ENCODE peak calls at places on chromosomes 6 and 20, in seven cellular contexts. One of them, this sample, is unnamed.

GRCh38 chr20:44069203-44069931 is 117.6 kb downstream of the JPH2 start:
- DNase-seq in adrenal gland: peak
- DNase-seq in GM23248: no peak
- DNase-seq in A673: no peak
- DNase-seq in foreskin keratinocyte: no peak
- DNase-seq in upper lobe of left lung: peak
- DNase-seq in cardiac muscle cell: no peak
- DNase-seq in this sample: no peak

GRCh38 chr6:125835221-125835744 is 44.5 kb downstream of the NCOA7 start:
- DNase-seq in adrenal gland: peak
- DNase-seq in cardiac muscle cell: no peak
- DNase-seq in upper lobe of left lung: peak
- DNase-seq in A673: peak
- DNase-seq in GM23248: peak
- DNase-seq in foreskin keratinocyte: no peak
- DNase-seq in this sample: no peak

GRCh38 chr6:85186546-85187170 is 263.2 kb upstream of the NT5E start:
- DNase-seq in GM23248: peak
- DNase-seq in cardiac muscle cell: no peak
- DNase-seq in upper lobe of left lung: no peak
- DNase-seq in adrenal gland: no peak
- DNase-seq in A673: no peak
- DNase-seq in foreskin keratinocyte: no peak
- DNase-seq in this sample: no peak

GRCh38 chr6:104483225-104483834 is 376.4 kb downstream of the HACE1 start:
- DNase-seq in A673: peak
- DNase-seq in adrenal gland: no peak
- DNase-seq in GM23248: peak
- DNase-seq in cardiac muscle cell: peak
- DNase-seq in foreskin keratinocyte: no peak
- DNase-seq in upper lobe of left lung: no peak
- DNase-seq in this sample: peak

GRCh38 chr6:45422541-45423110 is 44.9 kb upstream of the SUPT3H start:
- DNase-seq in GM23248: peak
- DNase-seq in upper lobe of left lung: peak
- DNase-seq in adrenal gland: peak
- DNase-seq in A673: peak
- DNase-seq in cardiac muscle cell: peak
- DNase-seq in foreskin keratinocyte: no peak
- DNase-seq in this sample: no peak

GRCh38 chr6:156849806-156850205 is 72.6 kb downstream of the ARID1B start:
- DNase-seq in A673: no peak
- DNase-seq in GM23248: no peak
- DNase-seq in upper lobe of left lung: no peak
- DNase-seq in cardiac muscle cell: peak
- DNase-seq in foreskin keratinocyte: no peak
- DNase-seq in adrenal gland: no peak
- DNase-seq in this sample: no peak

GRCh38 chr6:167581637-167582036 is 245.1 kb upstream of the AFDN start:
- DNase-seq in foreskin keratinocyte: no peak
- DNase-seq in upper lobe of left lung: no peak
- DNase-seq in GM23248: no peak
- DNase-seq in adrenal gland: no peak
- DNase-seq in A673: no peak
- DNase-seq in cardiac muscle cell: no peak
- DNase-seq in this sample: no peak

GRCh38 chr6:56984374-56984773 is 29.5 kb downstream of the BEND6 start:
- DNase-seq in adrenal gland: no peak
- DNase-seq in A673: no peak
- DNase-seq in foreskin keratinocyte: no peak
- DNase-seq in upper lobe of left lung: no peak
- DNase-seq in GM23248: peak
- DNase-seq in cardiac muscle cell: no peak
- DNase-seq in this sample: no peak

GRCh38 chr20:62543470-62544302 is 67.9 kb upstream of the GATA5 start:
- DNase-seq in adrenal gland: no peak
- DNase-seq in cardiac muscle cell: peak
- DNase-seq in A673: no peak
- DNase-seq in upper lobe of left lung: no peak
- DNase-seq in foreskin keratinocyte: no peak
- DNase-seq in GM23248: peak
- DNase-seq in this sample: no peak

GRCh38 chr20:4898282-4898681 is 103.0 kb downstream of the SLC23A2 start:
- DNase-seq in GM23248: peak
- DNase-seq in upper lobe of left lung: no peak
- DNase-seq in A673: no peak
- DNase-seq in cardiac muscle cell: no peak
- DNase-seq in adrenal gland: peak
- DNase-seq in foreskin keratinocyte: peak
- DNase-seq in this sample: peak

GRCh38 chr6:85449818-85450577 is at the start of gene NT5E:
- DNase-seq in adrenal gland: peak
- DNase-seq in cardiac muscle cell: peak
- DNase-seq in upper lobe of left lung: peak
- DNase-seq in foreskin keratinocyte: peak
- DNase-seq in GM23248: peak
- DNase-seq in A673: peak
- DNase-seq in this sample: peak

GRCh38 chr6:134114918-134115714 is 62.7 kb upstream of the SLC2A12 start:
- DNase-seq in GM23248: no peak
- DNase-seq in adrenal gland: no peak
- DNase-seq in upper lobe of left lung: no peak
- DNase-seq in A673: no peak
- DNase-seq in foreskin keratinocyte: no peak
- DNase-seq in cardiac muscle cell: no peak
- DNase-seq in this sample: no peak

GRCh38 chr20:32473231-32474008 is 111.7 kb downstream of the NOL4L start:
- DNase-seq in upper lobe of left lung: no peak
- DNase-seq in cardiac muscle cell: no peak
- DNase-seq in adrenal gland: no peak
- DNase-seq in GM23248: no peak
- DNase-seq in foreskin keratinocyte: no peak
- DNase-seq in A673: no peak
- DNase-seq in this sample: no peak

GRCh38 chr6:45586216-45587171 is 208.8 kb upstream of the SUPT3H start:
- DNase-seq in GM23248: no peak
- DNase-seq in adrenal gland: no peak
- DNase-seq in upper lobe of left lung: no peak
- DNase-seq in foreskin keratinocyte: peak
- DNase-seq in cardiac muscle cell: no peak
- DNase-seq in A673: peak
- DNase-seq in this sample: peak

GRCh38 chr6:15431762-15432495 is 186.1 kb downstream of the JARID2 start:
- DNase-seq in A673: no peak
- DNase-seq in adrenal gland: no peak
- DNase-seq in cardiac muscle cell: peak
- DNase-seq in GM23248: peak
- DNase-seq in upper lobe of left lung: peak
- DNase-seq in foreskin keratinocyte: no peak
- DNase-seq in this sample: no peak

GRCh38 chr6:149319413-149319812 is 1.9 kb downstream of the TAB2 start:
- DNase-seq in foreskin keratinocyte: no peak
- DNase-seq in upper lobe of left lung: no peak
- DNase-seq in GM23248: peak
- DNase-seq in adrenal gland: no peak
- DNase-seq in A673: no peak
- DNase-seq in cardiac muscle cell: no peak
- DNase-seq in this sample: no peak

GRCh38 chr20:431012-431904 is 23.2 kb downstream of the RBCK1 start:
- DNase-seq in foreskin keratinocyte: no peak
- DNase-seq in upper lobe of left lung: peak
- DNase-seq in cardiac muscle cell: peak
- DNase-seq in GM23248: peak
- DNase-seq in A673: peak
- DNase-seq in adrenal gland: peak
- DNase-seq in this sample: peak

GRCh38 chr20:54648421-54649142 is 173.2 kb downstream of the DOK5 start:
- DNase-seq in GM23248: no peak
- DNase-seq in foreskin keratinocyte: no peak
- DNase-seq in cardiac muscle cell: no peak
- DNase-seq in upper lobe of left lung: no peak
- DNase-seq in adrenal gland: no peak
- DNase-seq in A673: no peak
- DNase-seq in this sample: no peak

GRCh38 chr6:105193647-105194046 is 13.8 kb upstream of the POPDC3 start:
- DNase-seq in adrenal gland: no peak
- DNase-seq in A673: no peak
- DNase-seq in cardiac muscle cell: no peak
- DNase-seq in foreskin keratinocyte: no peak
- DNase-seq in GM23248: peak
- DNase-seq in upper lobe of left lung: no peak
- DNase-seq in this sample: no peak

GRCh38 chr6:105879902-105880547 is 206.1 kb upstream of the PRDM1 start:
- DNase-seq in adrenal gland: peak
- DNase-seq in GM23248: no peak
- DNase-seq in foreskin keratinocyte: no peak
- DNase-seq in upper lobe of left lung: peak
- DNase-seq in cardiac muscle cell: no peak
- DNase-seq in A673: no peak
- DNase-seq in this sample: no peak

GRCh38 chr6:33963351-33963750 is 159.5 kb upstream of the MLN start:
- DNase-seq in cardiac muscle cell: no peak
- DNase-seq in A673: no peak
- DNase-seq in GM23248: no peak
- DNase-seq in adrenal gland: no peak
- DNase-seq in upper lobe of left lung: no peak
- DNase-seq in foreskin keratinocyte: no peak
- DNase-seq in this sample: no peak

DNA sequence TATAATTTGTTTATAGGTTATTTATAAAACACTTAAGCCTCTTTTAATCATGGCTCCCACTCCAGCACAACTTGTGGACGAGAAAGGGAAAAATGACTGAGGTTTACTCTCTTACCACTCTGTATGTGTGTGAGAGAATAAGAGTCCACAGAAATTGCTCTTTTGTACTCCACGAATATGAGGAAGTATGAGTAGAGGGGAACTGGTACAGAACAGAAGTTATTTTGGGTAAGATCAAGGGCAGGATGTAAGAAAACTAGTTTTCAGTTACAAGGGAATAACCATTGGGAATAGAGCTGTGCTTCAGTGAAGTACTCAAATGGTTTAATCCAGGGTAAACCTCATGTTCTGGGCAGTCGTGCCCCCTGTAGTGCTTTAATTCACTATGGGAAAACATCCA is 72.6 kb downstream of the REV3L start:
- DNase-seq in A673: no peak
- DNase-seq in adrenal gland: no peak
- DNase-seq in GM23248: no peak
- DNase-seq in upper lobe of left lung: no peak
- DNase-seq in foreskin keratinocyte: no peak
- DNase-seq in cardiac muscle cell: no peak
- DNase-seq in this sample: no peak
- H3K27ac ChIP-seq in A673: no peak
- H3K27ac ChIP-seq in adrenal gland: no peak
- H3K27ac ChIP-seq in GM23248: no peak
- H3K27ac ChIP-seq in upper lobe of left lung: no peak
- H3K27ac ChIP-seq in foreskin keratinocyte: no peak
- H3K27ac ChIP-seq in cardiac muscle cell: no peak
- H3K27ac ChIP-seq in this sample: no peak

DNA sequence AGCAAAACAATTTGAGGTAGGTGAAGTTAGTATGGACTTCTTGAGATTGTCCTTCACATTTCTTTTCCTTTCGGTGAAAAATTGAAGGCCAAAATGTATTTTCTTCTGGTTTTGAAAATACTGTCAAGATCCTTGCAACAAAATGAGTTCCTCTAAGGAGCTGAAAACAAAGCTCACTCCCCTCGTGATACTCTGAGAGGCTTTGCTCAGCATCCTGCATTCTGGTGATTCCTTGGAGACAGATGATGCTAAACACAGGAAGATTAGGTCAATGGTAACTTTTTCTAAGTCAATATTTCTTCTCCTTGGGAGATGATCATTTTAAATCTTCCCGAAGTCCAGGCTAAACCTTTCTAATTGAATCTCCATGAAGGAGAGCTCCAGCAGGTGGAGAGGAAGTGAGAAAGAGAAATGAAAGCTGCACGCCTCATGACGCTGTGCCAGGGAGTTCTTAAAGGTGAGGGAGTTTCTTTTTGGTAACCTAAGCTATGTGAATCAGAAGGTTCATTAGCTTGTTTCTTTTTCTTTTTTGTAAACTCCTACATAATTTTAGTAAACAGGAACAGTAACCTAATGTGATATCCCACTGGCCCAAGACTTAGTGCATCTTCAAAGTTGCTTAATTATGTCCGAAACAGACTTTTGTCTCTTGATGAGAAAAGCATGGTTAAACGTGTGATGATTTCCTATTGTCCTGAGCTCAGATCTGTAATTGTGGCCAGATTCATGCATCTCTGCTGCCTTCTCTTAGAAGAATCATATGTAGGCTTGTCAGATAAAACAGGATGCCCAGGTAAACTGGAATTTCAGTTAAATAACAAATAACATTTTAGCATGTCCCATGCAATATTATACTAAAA is 15.0 kb downstream of the ESR1 start:
- DNase-seq in A673: no peak
- DNase-seq in cardiac muscle cell: no peak
- DNase-seq in foreskin keratinocyte: no peak
- DNase-seq in GM23248: no peak
- DNase-seq in upper lobe of left lung: no peak
- DNase-seq in adrenal gland: no peak
- DNase-seq in this sample: no peak
- H3K27ac ChIP-seq in A673: no peak
- H3K27ac ChIP-seq in cardiac muscle cell: no peak
- H3K27ac ChIP-seq in foreskin keratinocyte: no peak
- H3K27ac ChIP-seq in GM23248: no peak
- H3K27ac ChIP-seq in upper lobe of left lung: no peak
- H3K27ac ChIP-seq in adrenal gland: no peak
- H3K27ac ChIP-seq in this sample: no peak

DNA sequence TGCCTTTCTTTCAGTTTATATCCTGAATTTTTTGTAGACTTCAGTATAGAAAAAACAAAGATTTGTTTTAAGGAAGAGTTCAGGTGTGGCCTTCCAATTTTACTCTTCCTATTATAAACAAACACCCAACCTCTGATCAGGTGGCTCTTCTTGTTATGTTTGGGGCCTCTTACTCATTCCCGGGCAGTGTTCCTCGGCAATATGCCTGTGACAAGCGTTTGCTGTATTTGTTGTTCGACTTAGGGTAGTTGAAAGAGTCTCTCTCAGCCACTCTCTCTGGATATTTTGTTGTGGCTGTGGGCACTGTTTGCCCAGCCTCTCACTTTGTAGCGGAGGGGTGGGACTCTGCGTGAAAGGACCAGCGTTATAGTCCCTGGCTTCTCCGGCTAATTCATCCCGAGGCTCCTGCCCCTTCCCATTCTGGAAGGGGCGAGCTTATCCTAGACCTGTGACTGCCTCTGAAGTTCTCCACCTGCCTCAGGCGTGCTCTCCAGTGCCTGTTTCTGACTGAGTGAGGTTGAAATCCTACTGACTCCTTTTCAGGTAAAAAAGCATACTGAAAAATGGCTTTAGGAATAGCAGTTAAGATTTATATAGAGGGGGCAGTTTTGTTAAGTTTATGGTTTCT is 97.4 kb downstream of the PLCB4 start:
- DNase-seq in A673: no peak
- DNase-seq in cardiac muscle cell: no peak
- DNase-seq in upper lobe of left lung: no peak
- DNase-seq in adrenal gland: no peak
- DNase-seq in foreskin keratinocyte: no peak
- DNase-seq in GM23248: no peak
- DNase-seq in this sample: no peak
- H3K27ac ChIP-seq in A673: no peak
- H3K27ac ChIP-seq in cardiac muscle cell: no peak
- H3K27ac ChIP-seq in upper lobe of left lung: no peak
- H3K27ac ChIP-seq in adrenal gland: no peak
- H3K27ac ChIP-seq in foreskin keratinocyte: no peak
- H3K27ac ChIP-seq in GM23248: no peak
- H3K27ac ChIP-seq in this sample: no peak

GRCh38 chr6:13992417-13993055 is 67.8 kb downstream of the RNF182 start:
- DNase-seq in adrenal gland: no peak
- DNase-seq in cardiac muscle cell: no peak
- DNase-seq in foreskin keratinocyte: peak
- DNase-seq in upper lobe of left lung: no peak
- DNase-seq in A673: no peak
- DNase-seq in GM23248: peak
- DNase-seq in this sample: peak
- H3K27ac ChIP-seq in adrenal gland: no peak
- H3K27ac ChIP-seq in cardiac muscle cell: no peak
- H3K27ac ChIP-seq in foreskin keratinocyte: no peak
- H3K27ac ChIP-seq in upper lobe of left lung: no peak
- H3K27ac ChIP-seq in A673: no peak
- H3K27ac ChIP-seq in GM23248: peak
- H3K27ac ChIP-seq in this sample: no peak

This sample was measured in RWPE1.